ENCODE peak calls at places on chromosome 10, in four cellular contexts. One of them, this sample, is unnamed.

GRCh38 chr10:50552771-50553535 is 70.8 kb downstream of the SGMS1 start:
- DNase-seq in HCT116: no peak
- DNase-seq in thoracic aorta: no peak
- DNase-seq in CD4-positive, alpha-beta memory T cell: peak; percentile 32
- DNase-seq in this sample: peak; percentile 27

GRCh38 chr10:126904807-126905686 is at the start of gene DOCK1:
- DNase-seq in HCT116: peak; percentile 38
- DNase-seq in thoracic aorta: no peak
- DNase-seq in CD4-positive, alpha-beta memory T cell: no peak
- DNase-seq in this sample: no peak

GRCh38 chr10:48701139-48701901 is 16.6 kb downstream of the WDFY4 start:
- DNase-seq in HCT116: no peak
- DNase-seq in thoracic aorta: no peak
- DNase-seq in CD4-positive, alpha-beta memory T cell: no peak
- DNase-seq in this sample: peak; percentile 31

GRCh38 chr10:16348891-16349290 is 87.9 kb upstream of the PTER start:
- DNase-seq in HCT116: no peak
- DNase-seq in thoracic aorta: no peak
- DNase-seq in CD4-positive, alpha-beta memory T cell: no peak
- DNase-seq in this sample: no peak

GRCh38 chr10:48599830-48600134 is 5.1 kb downstream of the ARHGAP22 start:
- DNase-seq in HCT116: no peak
- DNase-seq in thoracic aorta: no peak
- DNase-seq in CD4-positive, alpha-beta memory T cell: no peak
- DNase-seq in this sample: no peak

GRCh38 chr10:129694633-129695356 is 227.8 kb downstream of the MGMT start:
- DNase-seq in HCT116: no peak
- DNase-seq in thoracic aorta: no peak
- DNase-seq in CD4-positive, alpha-beta memory T cell: no peak
- DNase-seq in this sample: no peak

GRCh38 chr10:32911285-32912016 is 46.6 kb downstream of the ITGB1 start:
- DNase-seq in HCT116: no peak
- DNase-seq in thoracic aorta: no peak
- DNase-seq in CD4-positive, alpha-beta memory T cell: no peak
- DNase-seq in this sample: no peak

GRCh38 chr10:48548531-48549135 is 56.2 kb downstream of the ARHGAP22 start:
- DNase-seq in HCT116: no peak
- DNase-seq in thoracic aorta: no peak
- DNase-seq in CD4-positive, alpha-beta memory T cell: no peak
- DNase-seq in this sample: no peak

GRCh38 chr10:7264313-7264741 is 146.5 kb downstream of the SFMBT2 start:
- DNase-seq in HCT116: no peak
- DNase-seq in thoracic aorta: no peak
- DNase-seq in CD4-positive, alpha-beta memory T cell: no peak
- DNase-seq in this sample: no peak

GRCh38 chr10:86651631-86652331 is 2.6 kb upstream of the OPN4 start:
- DNase-seq in HCT116: no peak
- DNase-seq in thoracic aorta: no peak
- DNase-seq in CD4-positive, alpha-beta memory T cell: no peak
- DNase-seq in this sample: no peak

GRCh38 chr10:78312197-78313046 is 278.8 kb downstream of the RPS24 start:
- DNase-seq in HCT116: no peak
- DNase-seq in thoracic aorta: no peak
- DNase-seq in CD4-positive, alpha-beta memory T cell: no peak
- DNase-seq in this sample: no peak

GRCh38 chr10:24468281-24468751 is 255.4 kb downstream of the ARHGAP21 start:
- DNase-seq in HCT116: no peak
- DNase-seq in thoracic aorta: no peak
- DNase-seq in CD4-positive, alpha-beta memory T cell: no peak
- DNase-seq in this sample: no peak
- H3K4me3 ChIP-seq in HCT116: no peak overlapping the region
- H3K4me3 ChIP-seq in thoracic aorta: no peak overlapping the region
- H3K4me3 ChIP-seq in CD4-positive, alpha-beta memory T cell: no peak overlapping the region
- H3K4me3 ChIP-seq in this sample: no peak overlapping the region

GRCh38 chr10:1420663-1421362 is 316.5 kb downstream of the ADARB2 start:
- DNase-seq in HCT116: peak; percentile 40
- DNase-seq in thoracic aorta: no peak
- DNase-seq in CD4-positive, alpha-beta memory T cell: peak; percentile 24
- DNase-seq in this sample: peak; percentile 58
- H3K4me3 ChIP-seq in HCT116: peak overlapping the region; percentile 31
- H3K4me3 ChIP-seq in thoracic aorta: no peak overlapping the region
- H3K4me3 ChIP-seq in CD4-positive, alpha-beta memory T cell: no peak overlapping the region
- H3K4me3 ChIP-seq in this sample: peak overlapping the region; percentile 30

GRCh38 chr10:44384601-44385422 is at the start of gene CXCL12:
- DNase-seq in HCT116: no peak
- DNase-seq in thoracic aorta: no peak
- DNase-seq in CD4-positive, alpha-beta memory T cell: no peak
- DNase-seq in this sample: no peak

GRCh38 chr10:44386546-44387052 is 1.7 kb upstream of the CXCL12 start:
- DNase-seq in HCT116: no peak
- DNase-seq in thoracic aorta: no peak
- DNase-seq in CD4-positive, alpha-beta memory T cell: peak; percentile 8
- DNase-seq in this sample: no peak

GRCh38 chr10:44383749-44384600 is 922 bp downstream of the CXCL12 start:
- DNase-seq in HCT116: no peak
- DNase-seq in thoracic aorta: no peak
- DNase-seq in CD4-positive, alpha-beta memory T cell: no peak
- DNase-seq in this sample: no peak

GRCh38 chr10:44385726-44386438 is 985 bp upstream of the CXCL12 start:
- DNase-seq in HCT116: no peak
- DNase-seq in thoracic aorta: no peak
- DNase-seq in CD4-positive, alpha-beta memory T cell: no peak
- DNase-seq in this sample: no peak

GRCh38 chr10:44385423-44385725 is 477 bp upstream of the CXCL12 start:
- DNase-seq in HCT116: no peak
- DNase-seq in thoracic aorta: no peak
- DNase-seq in CD4-positive, alpha-beta memory T cell: no peak
- DNase-seq in this sample: no peak
- H3K4me3 ChIP-seq in HCT116: no peak overlapping the region
- H3K4me3 ChIP-seq in thoracic aorta: peak overlapping the region; percentile 79
- H3K4me3 ChIP-seq in CD4-positive, alpha-beta memory T cell: no peak overlapping the region
- H3K4me3 ChIP-seq in this sample: no peak overlapping the region

DNA sequence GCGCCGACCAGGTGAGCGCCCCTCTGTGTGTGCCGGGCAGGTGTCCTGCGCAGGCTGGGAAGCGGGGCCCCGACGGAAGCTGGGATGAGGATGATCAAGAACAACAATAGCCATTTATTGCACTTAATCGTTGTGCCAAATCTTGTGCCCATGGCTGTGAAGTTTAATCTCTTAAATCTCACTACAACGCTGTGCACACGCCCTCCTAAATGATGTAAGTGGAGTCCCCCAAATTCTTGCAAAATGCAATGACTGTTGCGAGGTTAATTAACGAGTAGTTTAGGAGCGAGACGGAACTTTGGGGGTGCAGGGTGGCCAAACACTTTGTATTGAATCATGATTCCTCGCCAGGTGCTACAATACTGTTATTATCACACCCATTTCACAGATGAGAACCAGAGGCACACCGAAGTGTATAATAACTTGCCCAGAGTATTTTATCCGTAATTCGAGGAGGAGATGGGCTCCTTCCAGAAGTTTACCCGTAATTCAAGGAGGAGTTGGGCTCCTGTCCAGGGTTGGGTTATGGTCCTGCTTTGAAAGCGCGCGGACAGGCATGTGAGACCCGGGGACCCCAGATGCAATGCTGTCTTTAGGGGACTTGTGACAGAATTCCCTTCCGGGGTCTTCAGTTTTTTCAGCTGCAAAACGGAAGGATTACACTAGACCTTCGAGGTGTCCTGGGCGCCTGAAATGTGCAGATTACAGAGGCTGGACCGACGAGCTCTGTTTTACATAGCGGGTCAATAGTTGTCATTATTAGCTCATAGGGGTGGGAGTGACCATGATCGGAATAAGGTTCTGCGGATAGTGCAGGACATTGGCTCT is 1.0 kb downstream of the FFAR4 start:
- DNase-seq in HCT116: no peak
- DNase-seq in thoracic aorta: no peak
- DNase-seq in CD4-positive, alpha-beta memory T cell: no peak
- DNase-seq in this sample: no peak
- H3K4me3 ChIP-seq in HCT116: no peak overlapping the region
- H3K4me3 ChIP-seq in thoracic aorta: peak overlapping the region; percentile 66
- H3K4me3 ChIP-seq in CD4-positive, alpha-beta memory T cell: no peak overlapping the region
- H3K4me3 ChIP-seq in this sample: no peak overlapping the region

GRCh38 chr10:124449170-124450009 is 445 bp downstream of the NKX1-2 start:
- DNase-seq in HCT116: no peak
- DNase-seq in thoracic aorta: no peak
- DNase-seq in CD4-positive, alpha-beta memory T cell: no peak
- DNase-seq in this sample: no peak
- H3K4me3 ChIP-seq in HCT116: peak overlapping the region; percentile 64
- H3K4me3 ChIP-seq in thoracic aorta: peak overlapping the region; percentile 7
- H3K4me3 ChIP-seq in CD4-positive, alpha-beta memory T cell: no peak overlapping the region
- H3K4me3 ChIP-seq in this sample: no peak overlapping the region

DNA sequence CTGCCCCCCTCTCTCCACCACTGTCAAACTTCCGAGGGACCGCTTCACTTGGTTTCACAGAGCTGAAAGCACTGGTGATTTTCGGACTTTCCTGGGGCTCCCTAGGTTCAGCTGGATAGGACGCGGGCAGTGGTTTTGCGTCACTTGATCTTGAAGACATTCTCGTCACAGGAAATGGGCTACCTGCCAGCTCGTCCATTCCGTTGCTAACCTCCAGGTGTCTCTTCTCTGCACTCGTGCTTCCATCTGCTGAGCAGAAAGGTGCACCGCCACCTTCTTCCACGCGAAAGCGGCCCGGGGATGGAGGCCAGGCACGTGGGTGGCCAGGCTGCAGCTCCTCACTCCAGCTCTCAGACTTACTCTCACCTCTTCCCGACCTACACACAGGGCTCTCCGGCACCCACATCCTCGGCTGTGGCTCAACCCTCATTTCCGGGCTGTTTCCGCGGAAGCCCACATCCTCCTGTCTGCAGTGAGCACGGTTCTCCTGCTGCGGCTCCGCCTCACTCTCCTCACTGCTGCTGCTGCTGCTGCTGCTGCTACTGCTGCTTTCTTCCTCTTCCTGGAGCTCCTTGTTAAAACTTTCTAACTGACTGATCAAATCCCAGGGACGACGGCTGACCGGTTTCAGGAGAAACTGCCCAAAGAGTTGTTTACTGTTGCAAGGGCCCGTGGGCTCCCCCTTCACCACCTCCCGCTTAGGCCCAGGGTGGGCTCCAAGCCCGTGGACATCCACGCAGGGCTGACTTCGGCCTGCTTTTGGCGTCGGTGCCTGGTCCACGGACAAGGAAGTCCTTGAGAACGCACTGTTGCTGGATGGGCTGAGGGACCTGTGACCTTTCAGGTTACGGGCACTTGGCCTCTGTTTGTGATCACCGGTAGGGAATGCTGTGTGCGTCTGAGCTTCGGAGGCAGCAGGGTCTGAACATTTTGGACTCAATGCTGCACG is 32.1 kb downstream of the JCAD start:
- DNase-seq in HCT116: peak; percentile 12
- DNase-seq in thoracic aorta: no peak
- DNase-seq in CD4-positive, alpha-beta memory T cell: peak; percentile 95
- DNase-seq in this sample: peak; percentile 97
- H3K4me3 ChIP-seq in HCT116: no peak overlapping the region
- H3K4me3 ChIP-seq in thoracic aorta: peak overlapping the region; percentile 44
- H3K4me3 ChIP-seq in CD4-positive, alpha-beta memory T cell: peak overlapping the region; percentile 61
- H3K4me3 ChIP-seq in this sample: peak overlapping the region; percentile 51

DNA sequence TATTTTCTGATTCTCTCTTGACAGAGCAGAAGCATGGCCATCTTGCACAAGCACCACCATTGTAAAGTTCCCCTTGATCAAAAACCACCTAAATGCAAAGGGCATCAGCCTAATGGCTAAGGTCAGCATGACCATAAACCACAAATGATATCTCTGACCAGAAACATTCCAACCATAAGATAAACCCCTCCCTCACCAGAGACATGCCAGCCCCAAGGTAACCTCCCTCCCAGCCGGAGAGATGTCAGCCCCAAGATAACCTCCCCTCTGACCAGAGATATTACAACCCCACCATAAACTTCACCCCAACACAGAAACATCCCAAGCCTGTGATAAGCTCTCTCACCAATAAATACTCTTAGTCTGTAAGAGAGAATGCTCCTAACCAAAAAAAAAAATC is 72.1 kb upstream of the CDK1 start:
- DNase-seq in HCT116: no peak
- DNase-seq in thoracic aorta: no peak
- DNase-seq in CD4-positive, alpha-beta memory T cell: no peak
- DNase-seq in this sample: no peak
- H3K4me3 ChIP-seq in HCT116: no peak overlapping the region
- H3K4me3 ChIP-seq in thoracic aorta: no peak overlapping the region
- H3K4me3 ChIP-seq in CD4-positive, alpha-beta memory T cell: no peak overlapping the region
- H3K4me3 ChIP-seq in this sample: no peak overlapping the region

DNA sequence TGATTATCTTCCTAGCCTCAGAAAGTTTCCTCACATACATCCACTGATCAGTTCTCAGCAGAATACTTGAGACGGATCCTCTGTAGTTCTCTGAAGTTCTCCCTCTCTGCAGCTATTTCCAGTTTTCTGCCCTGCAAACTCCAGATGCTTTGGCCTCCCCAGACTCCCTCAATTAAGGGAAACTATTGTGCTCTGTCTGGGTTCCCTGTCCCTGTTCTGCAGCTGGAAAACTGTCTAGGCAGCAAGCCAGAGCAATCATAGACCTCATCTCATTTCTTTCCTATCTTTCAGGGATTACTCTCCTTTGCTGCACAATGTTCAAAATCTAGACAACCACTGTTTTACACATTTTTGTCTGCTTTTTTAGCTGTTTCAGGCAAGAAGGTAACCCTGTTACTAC is 9.2 kb downstream of the MICU1 start:
- DNase-seq in HCT116: no peak
- DNase-seq in thoracic aorta: no peak
- DNase-seq in CD4-positive, alpha-beta memory T cell: no peak
- DNase-seq in this sample: no peak
- H3K4me3 ChIP-seq in HCT116: no peak overlapping the region
- H3K4me3 ChIP-seq in thoracic aorta: no peak overlapping the region
- H3K4me3 ChIP-seq in CD4-positive, alpha-beta memory T cell: no peak overlapping the region
- H3K4me3 ChIP-seq in this sample: no peak overlapping the region

DNA sequence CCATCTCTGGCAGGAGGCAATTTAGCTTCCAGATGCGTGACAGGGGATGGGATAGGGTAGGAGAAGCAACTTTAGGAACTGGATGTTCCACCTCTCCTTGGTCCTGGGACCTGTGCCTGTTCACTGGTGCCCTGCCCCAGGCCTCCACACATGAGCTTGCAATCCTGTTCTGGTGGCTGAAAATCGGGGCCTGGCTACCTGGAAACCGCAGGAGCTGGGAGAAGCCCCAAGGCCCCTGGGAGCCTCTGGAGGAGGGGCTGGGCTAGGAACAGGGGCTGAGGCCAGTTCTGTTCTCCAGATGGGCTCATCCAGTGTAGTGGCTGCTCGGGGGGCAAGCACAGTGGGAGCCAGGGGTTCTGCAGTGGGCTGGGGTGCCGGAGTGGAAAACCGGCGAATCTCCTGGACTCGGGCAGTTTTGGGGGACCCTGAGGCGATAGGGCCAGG is 5.3 kb upstream of the MYOZ1 start:
- DNase-seq in HCT116: no peak
- DNase-seq in thoracic aorta: no peak
- DNase-seq in CD4-positive, alpha-beta memory T cell: no peak
- DNase-seq in this sample: no peak
- H3K4me3 ChIP-seq in HCT116: no peak overlapping the region
- H3K4me3 ChIP-seq in thoracic aorta: no peak overlapping the region
- H3K4me3 ChIP-seq in CD4-positive, alpha-beta memory T cell: no peak overlapping the region
- H3K4me3 ChIP-seq in this sample: no peak overlapping the region

GRCh38 chr10:90269699-90270098 is 568.3 kb downstream of the KIF20B start:
- DNase-seq in HCT116: no peak
- DNase-seq in thoracic aorta: no peak
- DNase-seq in CD4-positive, alpha-beta memory T cell: no peak
- DNase-seq in this sample: no peak
- H3K4me3 ChIP-seq in HCT116: no peak overlapping the region
- H3K4me3 ChIP-seq in thoracic aorta: no peak overlapping the region
- H3K4me3 ChIP-seq in CD4-positive, alpha-beta memory T cell: no peak overlapping the region
- H3K4me3 ChIP-seq in this sample: no peak overlapping the region